ENCODE peak calls at places on chromosomes 6 and 20, in four cellular contexts. S is hepatic stellate cell, Q is hippocampal formation, M is NAMALWA. J is an unnamed sample.

GRCh38 chr6:26327450-26328264 is 37.3 kb upstream of the BTN3A2 start:
- DNase-seq in Q (peak), M (peak), S (no peak), J (peak)

GRCh38 chr6:136401749-136402148 is 112.1 kb upstream of the BCLAF1 start:
- DNase-seq in M (no peak), Q (no peak), S (no peak), J (no peak)

GRCh38 chr6:35711731-35712130 is 23.0 kb upstream of the FKBP5 start:
- DNase-seq in S (no peak), Q (no peak), M (no peak), J (no peak)

GRCh38 chr20:62824476-62825287 is 7.8 kb downstream of the COL9A3 start:
- DNase-seq in M (peak), S (peak), Q (no peak), J (no peak)

GRCh38 chr6:10412165-10412947 is 2.5 kb downstream of the TFAP2A start:
- DNase-seq in M (no peak), S (peak), Q (no peak), J (no peak)

GRCh38 chr6:11459002-11459658 is 78.4 kb upstream of the TMEM170B start:
- DNase-seq in S (no peak), Q (no peak), M (peak), J (no peak)

GRCh38 chr6:137692806-137693205 is 174.3 kb upstream of the TNFAIP3 start:
- DNase-seq in Q (no peak), M (no peak), S (no peak), J (no peak)

GRCh38 chr20:21127201-21127981 is 1.5 kb downstream of the KIZ start:
- DNase-seq in M (no peak), Q (no peak), S (no peak), J (no peak)

GRCh38 chr6:166008441-166009369 is 158.9 kb downstream of the TBXT start:
- DNase-seq in M (no peak), Q (peak), S (no peak), J (peak)

J was measured in midbrain.